ENCODE peak calls at places on chromosomes 6 and 20, in five cellular contexts. D is CD4-positive, alpha-beta T cell; K is fibroblast of pulmonary artery; Z is omental fat pad; I is esophagus squamous epithelium. H is an unnamed sample.

GRCh38 chr6:78500299-78501089 is 366.9 kb upstream of the IRAK1BP1 start:
- DNase-seq in Z (no peak), I (no peak), D (no peak), K (no peak), H (no peak)

GRCh38 chr6:43294536-43294935 is 3.5 kb upstream of the SLC22A7 start:
- DNase-seq in Z (no peak), D (no peak), K (no peak), I (no peak), H (no peak)

GRCh38 chr20:419556-420168 is 11.6 kb downstream of the RBCK1 start:
- DNase-seq in D (no peak), K (no peak), Z (no peak), I (no peak), H (no peak)

GRCh38 chr20:962223-962622 is 39.9 kb downstream of the RSPO4 start:
- DNase-seq in D (no peak), I (no peak), K (no peak), Z (no peak), H (no peak)

GRCh38 chr6:149493697-149494334 is 9.0 kb upstream of the ZC3H12D start:
- DNase-seq in Z (no peak), D (no peak), I (no peak), K (no peak), H (no peak)

GRCh38 chr20:36120241-36120640 is 34.3 kb upstream of the EPB41L1 start:
- DNase-seq in K (no peak), I (no peak), Z (no peak), D (no peak), H (no peak)

GRCh38 chr20:50992733-50993457 is 30.0 kb downstream of the KCNG1 start:
- DNase-seq in D (no peak), I (no peak), Z (no peak), K (peak), H (no peak)

GRCh38 chr20:58229198-58229802 is 847 bp upstream of the ANKRD60 start:
- DNase-seq in Z (no peak), I (no peak), K (no peak), D (no peak), H (no peak)

GRCh38 chr20:57421258-57422220 is 30.3 kb downstream of the RBM38 start:
- DNase-seq in Z (no peak), D (no peak), I (no peak), K (no peak), H (no peak)

GRCh38 chr6:50410577-50410976 is 302.7 kb upstream of the TFAP2D start:
- DNase-seq in D (no peak), Z (no peak), K (no peak), I (no peak), H (no peak)

GRCh38 chr20:20365593-20365992 is 2.3 kb upstream of the INSM1 start:
- DNase-seq in I (no peak), Z (no peak), K (no peak), D (no peak), H (no peak)

GRCh38 chr6:85192186-85192585 is 257.7 kb upstream of the NT5E start:
- DNase-seq in Z (no peak), K (peak), I (no peak), D (no peak), H (no peak)

GRCh38 chr20:63735859-63736718 is at the start of gene LIME1:
- DNase-seq in D (peak), Z (no peak), K (no peak), I (no peak), H (no peak)

GRCh38 chr20:722822-723644 is 45.3 kb downstream of the SLC52A3 start:
- DNase-seq in D (no peak), K (no peak), I (no peak), Z (no peak), H (no peak)

DNA sequence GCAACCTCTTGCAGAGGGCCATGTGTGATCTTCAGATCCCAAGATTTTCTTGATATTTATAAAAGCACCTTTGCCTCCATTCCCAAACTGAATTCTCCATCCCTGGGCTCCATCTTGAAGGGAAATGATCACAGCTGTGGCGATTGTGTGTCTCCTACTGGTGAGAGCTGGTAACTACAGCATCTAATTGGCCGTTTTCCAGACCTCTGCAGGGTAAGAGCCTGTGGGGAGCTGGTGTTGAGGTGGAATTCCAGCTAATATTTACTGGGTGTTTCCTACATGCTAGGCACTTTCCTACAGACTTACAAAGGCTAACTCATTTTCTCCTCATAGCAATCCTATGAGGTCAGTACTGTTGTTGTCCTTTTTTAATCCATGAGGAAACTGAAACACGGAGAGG is 59.2 kb upstream of the FNDC1 start:
- DNase-seq in Z (no peak), D (no peak), K (peak), I (no peak), H (no peak)
- TF ChIP-seq CTCF in Z (no peak), D (peak), K (peak), I (peak), H (peak)

DNA sequence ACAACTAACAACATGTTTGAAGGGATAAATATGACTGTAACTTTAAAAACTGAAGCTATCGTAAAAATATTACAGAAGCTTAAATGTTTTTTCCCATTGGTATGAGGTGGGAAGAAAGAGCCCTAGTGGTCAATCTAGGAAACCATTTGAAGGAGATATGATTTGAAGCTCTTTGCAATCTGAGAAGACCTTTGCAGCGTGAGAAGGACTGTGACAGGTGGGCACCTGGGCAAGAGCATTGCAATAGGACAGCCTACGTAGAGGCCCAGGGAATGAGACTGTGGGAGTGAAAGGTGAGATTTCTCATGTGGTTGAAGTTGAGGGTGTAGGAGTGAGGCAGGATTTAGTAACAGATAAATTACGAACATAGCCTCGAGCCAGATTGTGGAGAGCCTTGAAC is 108.0 kb upstream of the PDE7B start:
- DNase-seq in I (no peak), K (no peak), Z (no peak), D (no peak), H (no peak)
- TF ChIP-seq CTCF in I (no peak), K (no peak), Z (no peak), D (no peak), H (no peak)

DNA sequence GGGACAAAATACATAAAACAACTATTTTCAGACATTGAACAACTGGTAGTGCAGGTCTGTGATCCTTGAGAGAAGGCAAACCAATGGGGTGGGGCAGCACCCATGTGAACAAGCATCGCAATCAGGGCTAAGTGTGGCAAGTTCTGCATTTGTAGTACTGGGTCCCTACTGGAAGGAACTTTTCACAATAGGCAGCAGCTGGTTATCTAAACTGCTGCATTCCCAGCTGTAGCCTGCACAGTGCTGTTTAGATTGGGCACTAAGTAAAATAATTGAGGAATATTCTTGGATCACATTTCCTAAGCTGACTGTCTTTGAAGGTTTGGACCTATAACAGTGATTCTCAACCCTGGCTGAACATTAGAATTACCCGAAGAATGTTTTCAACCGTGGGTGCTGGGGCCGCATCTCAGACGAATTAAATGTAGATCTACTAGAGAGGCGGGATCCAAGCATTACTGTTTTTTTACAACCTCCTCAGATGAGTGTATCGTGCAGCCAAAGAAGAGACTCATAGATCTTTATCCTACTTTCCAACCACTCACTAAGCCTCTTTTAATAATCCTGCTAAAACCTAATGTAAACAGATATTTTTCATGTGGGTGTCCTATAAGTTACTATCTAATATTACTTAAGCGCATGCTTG is 12.4 kb upstream of the MAP3K4 start:
- DNase-seq in K (peak), Z (no peak), I (no peak), D (no peak), H (no peak)
- TF ChIP-seq CTCF in K (no peak), Z (no peak), I (no peak), D (no peak), H (no peak)

DNA sequence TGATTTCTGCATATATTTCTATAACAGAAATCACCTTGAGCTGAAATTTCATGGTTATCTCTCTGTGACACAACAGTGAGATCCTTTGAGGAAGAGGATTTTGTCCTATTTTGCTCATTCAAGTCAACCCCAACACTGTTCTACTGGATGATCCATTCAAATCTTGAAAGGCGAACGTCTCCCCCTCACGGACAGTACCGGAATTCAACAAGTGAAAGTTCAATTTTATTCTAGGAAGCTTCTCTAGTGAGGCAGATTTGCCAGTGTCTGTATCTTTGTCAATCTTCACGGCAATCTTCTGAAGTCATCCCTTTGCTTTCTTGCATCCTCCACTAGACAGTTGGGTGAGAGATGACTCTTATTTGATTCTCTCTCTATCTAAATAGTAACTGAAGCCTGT is 91.7 kb upstream of the PDE7B start:
- DNase-seq in D (no peak), I (no peak), K (peak), Z (no peak), H (no peak)
- TF ChIP-seq CTCF in D (no peak), I (no peak), K (peak), Z (no peak), H (no peak)

DNA sequence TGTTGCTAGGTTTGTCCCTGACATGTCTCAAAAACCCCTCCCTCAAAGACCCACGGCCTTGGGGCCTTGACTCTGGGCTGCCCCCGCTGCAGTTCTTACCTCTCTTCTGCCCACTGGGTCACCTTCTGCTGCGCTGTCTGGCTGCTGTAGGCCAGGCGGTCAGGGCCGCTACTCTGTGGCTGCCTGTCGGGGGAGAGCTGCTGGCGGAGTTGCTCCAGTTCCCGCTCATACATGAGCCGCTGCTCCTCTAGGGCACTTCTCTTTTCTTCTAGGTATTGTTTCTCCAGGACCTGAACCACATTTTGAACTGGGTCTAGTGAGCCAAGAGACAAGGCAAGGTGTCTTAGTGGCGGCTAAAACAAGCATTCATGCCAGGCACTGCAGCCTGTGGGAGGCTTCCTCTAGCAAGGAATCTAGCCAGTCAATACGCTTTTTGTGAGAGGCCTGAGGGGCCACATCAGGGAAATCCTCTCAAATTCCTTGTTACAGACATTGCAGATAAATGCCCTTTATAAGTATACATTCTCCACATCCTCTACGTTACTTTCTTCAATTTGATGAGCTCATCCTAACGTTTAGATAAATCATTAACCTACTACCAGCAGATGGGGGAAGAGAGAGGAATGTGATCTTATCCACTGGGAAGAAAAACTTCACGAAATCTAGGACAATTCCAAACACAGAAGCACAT is 110.3 kb upstream of the NUP153 start:
- DNase-seq in Z (no peak), K (peak), I (no peak), D (no peak), H (no peak)
- TF ChIP-seq CTCF in Z (no peak), K (peak), I (no peak), D (no peak), H (no peak)

GRCh38 chr20:62584671-62585512 is 57.4 kb upstream of the SLCO4A1 start:
- DNase-seq in D (no peak), I (no peak), Z (no peak), K (no peak), H (no peak)

GRCh38 chr20:62581308-62581707 is 61.0 kb upstream of the SLCO4A1 start:
- DNase-seq in I (no peak), Z (no peak), D (no peak), K (no peak), H (no peak)

GRCh38 chr20:62585571-62585970 is 56.7 kb upstream of the SLCO4A1 start:
- DNase-seq in I (no peak), K (no peak), D (no peak), Z (no peak), H (no peak)

GRCh38 chr20:62581806-62582205 is 60.5 kb upstream of the SLCO4A1 start:
- DNase-seq in D (no peak), I (no peak), Z (no peak), K (no peak), H (no peak)

DNA sequence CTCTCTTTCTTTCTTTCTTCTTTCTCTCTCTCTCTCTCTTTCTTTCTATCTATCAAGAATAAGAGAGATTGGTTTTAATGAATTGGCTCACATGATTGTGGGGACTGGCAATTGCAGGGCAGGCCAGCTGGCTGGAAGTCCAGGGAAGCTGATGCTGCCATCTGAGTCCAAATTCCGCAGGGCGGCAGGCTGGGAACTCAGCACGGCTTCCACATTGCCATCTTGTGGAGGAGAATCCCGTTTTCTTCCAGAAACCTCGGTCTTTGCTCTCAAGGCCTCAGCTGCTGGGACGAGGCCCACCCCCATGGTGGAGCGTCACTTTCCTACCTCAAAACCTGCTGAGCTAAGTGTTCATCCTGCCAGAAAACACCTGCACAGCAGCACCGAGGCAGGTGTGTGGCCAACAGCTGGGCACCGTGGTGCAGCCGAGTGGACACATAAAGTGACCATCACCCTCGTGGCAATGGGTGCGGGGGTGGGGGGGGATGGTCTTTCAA is 58.8 kb upstream of the SLCO4A1 start:
- DNase-seq in I (no peak), D (no peak), K (no peak), Z (no peak), H (no peak)
- TF ChIP-seq CTCF in I (no peak), D (no peak), K (no peak), Z (no peak), H (no peak)

DNA sequence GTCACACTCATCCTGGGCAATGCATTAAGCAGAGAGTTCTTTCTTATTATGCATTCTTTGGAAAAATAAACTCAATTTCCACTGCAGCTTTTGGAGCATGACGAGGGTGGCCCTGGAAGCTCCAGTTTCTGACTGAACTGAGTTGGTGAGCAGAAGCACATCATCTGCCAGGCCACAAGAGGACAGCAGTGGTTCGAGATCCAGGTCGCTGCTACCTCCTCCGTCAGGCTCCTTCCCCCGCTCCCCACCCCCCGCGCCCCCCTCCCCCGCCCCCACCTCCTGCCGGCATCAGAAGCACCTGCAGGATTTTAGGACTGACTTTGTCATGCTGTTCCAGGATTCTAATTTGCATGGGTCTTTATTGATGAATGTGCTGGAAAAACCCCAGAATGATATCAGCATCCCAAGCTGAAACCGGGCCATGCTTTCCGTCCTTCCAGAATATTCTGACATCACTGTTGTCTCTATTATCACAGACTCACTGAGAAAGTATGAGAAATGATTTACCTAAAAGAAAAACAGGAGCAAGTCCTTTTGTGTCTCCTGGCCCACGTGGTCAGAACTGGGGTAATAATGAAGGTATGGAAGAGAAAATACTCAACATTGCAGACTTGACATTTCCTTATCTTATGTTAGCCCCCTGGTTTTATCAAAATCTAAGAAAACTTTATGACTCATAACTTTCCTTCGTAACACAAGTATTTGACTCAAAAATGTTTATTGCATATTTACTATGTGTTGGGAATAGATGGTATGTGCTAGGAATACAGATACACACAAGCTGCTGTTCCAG is 220.1 kb upstream of the EXOC2 start:
- DNase-seq in I (no peak), K (no peak), D (no peak), Z (no peak), H (peak)
- TF ChIP-seq CTCF in I (peak), K (no peak), D (no peak), Z (no peak), H (peak)

DNA sequence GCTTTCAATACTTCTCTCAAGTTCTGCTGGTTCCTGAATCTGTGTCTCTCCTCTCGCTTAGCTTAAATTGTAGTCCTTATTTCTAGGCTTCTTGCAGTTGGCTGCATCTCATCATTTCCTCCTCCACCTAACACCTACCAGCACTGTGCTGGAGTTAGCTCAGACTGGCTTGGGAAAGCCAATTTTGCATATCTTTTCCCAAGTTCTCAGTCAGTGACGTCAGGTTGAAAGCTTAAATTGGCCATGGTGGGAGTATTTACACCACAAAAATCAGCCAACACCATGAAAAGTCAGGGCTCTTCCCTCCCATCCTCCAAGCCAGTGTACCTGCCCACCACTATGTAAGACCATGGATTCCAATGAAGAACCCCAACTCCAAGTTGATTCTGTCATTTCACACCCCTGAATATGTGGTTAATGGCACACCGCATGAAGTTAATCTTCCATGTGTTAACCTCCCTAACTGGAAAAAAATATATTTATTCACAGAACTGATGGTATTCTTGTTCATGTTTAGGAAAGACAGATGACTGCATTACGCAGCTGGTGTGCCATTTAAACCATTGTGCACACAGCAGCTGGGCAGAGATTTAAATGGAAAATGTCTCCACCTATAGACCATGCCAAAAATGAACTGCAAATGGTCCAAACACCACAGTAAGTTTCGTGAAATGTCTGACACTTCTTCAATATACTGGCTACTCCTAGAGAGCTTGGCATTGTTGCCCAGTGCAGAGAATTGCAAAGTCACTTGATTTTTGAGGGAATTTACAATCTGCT is 274.1 kb upstream of the MAP3K7 start:
- DNase-seq in D (no peak), I (no peak), K (peak), Z (no peak), H (no peak)
- TF ChIP-seq CTCF in D (no peak), I (no peak), K (no peak), Z (no peak), H (peak)

GRCh38 chr6:33983109-33983475 is 162.8 kb downstream of the GRM4 start:
- DNase-seq in I (no peak), Z (no peak), D (no peak), K (no peak), H (no peak)
- TF ChIP-seq CTCF in I (no peak), Z (no peak), D (no peak), K (no peak), H (no peak)